ENCODE peak calls at places on chromosomes 1 and 21, in four cellular contexts. U is suprapubic skin, R is A549, Q is H1. F is an unnamed sample.

GRCh38 chr1:34711469-34711868 is 43.4 kb upstream of the GJB5 start:
- DNase-seq in Q (no peak), R (no peak), U (no peak), F (no peak)

GRCh38 chr1:85584923-85585322 is 4.4 kb downstream of the CCN1 start:
- DNase-seq in U (no peak), R (no peak), Q (peak), F (no peak)

GRCh38 chr1:225389850-225390249 is 38.0 kb downstream of the LBR start:
- DNase-seq in U (no peak), Q (no peak), R (no peak), F (no peak)

GRCh38 chr1:22500476-22500875 is 48.8 kb downstream of the ZBTB40 start:
- DNase-seq in R (no peak), U (no peak), Q (no peak), F (no peak)

GRCh38 chr1:205301220-205301821 is 20.2 kb downstream of the NUAK2 start:
- DNase-seq in U (no peak), Q (peak), R (no peak), F (peak)

GRCh38 chr21:17931080-17931479 is 111.9 kb upstream of the C21orf91 start:
- DNase-seq in U (no peak), R (no peak), Q (no peak), F (no peak)

GRCh38 chr1:177185209-177185608 is 14.5 kb downstream of the BRINP2 start:
- DNase-seq in U (no peak), R (no peak), Q (peak), F (no peak)

GRCh38 chr21:25107708-25108107 is 499.6 kb downstream of the MRPL39 start:
- DNase-seq in R (no peak), Q (no peak), U (no peak), F (no peak)

GRCh38 chr1:113783254-113784103 is 24.2 kb upstream of the PHTF1 start:
- DNase-seq in R (no peak), U (no peak), Q (no peak), F (no peak)

GRCh38 chr1:39732730-39733129 is 6.0 kb upstream of the PPIE start:
- DNase-seq in Q (no peak), U (no peak), R (no peak), F (no peak)

GRCh38 chr21:42663860-42664535 is 10.6 kb downstream of the PDE9A start:
- DNase-seq in R (no peak), U (no peak), Q (no peak), F (no peak)

GRCh38 chr1:219542828-219543518 is 69.9 kb downstream of the ZC3H11B start:
- DNase-seq in U (no peak), Q (no peak), R (no peak), F (no peak)

GRCh38 chr1:86119214-86119764 is 37.3 kb downstream of the COL24A1 start:
- DNase-seq in Q (no peak), U (no peak), R (no peak), F (no peak)

GRCh38 chr1:21280011-21280471 is 10.2 kb downstream of the ECE1 start:
- DNase-seq in R (no peak), Q (no peak), U (no peak), F (no peak)

GRCh38 chr1:58900401-58900800 is 116.6 kb upstream of the JUN start:
- DNase-seq in Q (no peak), U (no peak), R (no peak), F (no peak)

GRCh38 chr21:25708467-25709065 is 26.1 kb downstream of the ATP5PF start:
- DNase-seq in U (no peak), Q (no peak), R (peak), F (no peak)

GRCh38 chr1:184354719-184355118 is 32.1 kb upstream of the C1orf21 start:
- DNase-seq in R (no peak), U (no peak), Q (no peak), F (no peak)

GRCh38 chr1:42734201-42735035 is 5.6 kb downstream of the CLDN19 start:
- DNase-seq in R (no peak), U (peak), Q (peak), F (no peak)

GRCh38 chr1:27007909-27008582 is 4.6 kb downstream of the TENT5B start:
- DNase-seq in U (no peak), R (no peak), Q (peak), F (no peak)

GRCh38 chr1:182003953-182004586 is 57.4 kb downstream of the ZNF648 start:
- DNase-seq in Q (no peak), R (no peak), U (no peak), F (no peak)

GRCh38 chr1:175597969-175598765 is 145.2 kb downstream of the TNR start:
- DNase-seq in U (no peak), R (no peak), Q (no peak), F (no peak)

GRCh38 chr1:184513421-184513820 is 126.6 kb downstream of the C1orf21 start:
- DNase-seq in U (no peak), R (no peak), Q (no peak), F (no peak)

GRCh38 chr1:116693759-116694482 is 26.4 kb upstream of the IGSF3 start:
- DNase-seq in U (no peak), Q (no peak), R (no peak), F (no peak)

GRCh38 chr1:190258003-190258402 is 219.7 kb downstream of the BRINP3 start:
- DNase-seq in R (no peak), Q (no peak), U (no peak), F (no peak)

GRCh38 chr1:26538480-26539412 is 9.2 kb downstream of the RPS6KA1 start:
- DNase-seq in R (peak), Q (peak), U (no peak), F (no peak)

GRCh38 chr1:109392788-109393580 is 4.7 kb downstream of the SORT1 start:
- DNase-seq in U (no peak), R (no peak), Q (no peak), F (no peak)

GRCh38 chr1:228343211-228343661 is 63.4 kb downstream of the TRIM11 start:
- DNase-seq in R (no peak), Q (peak), U (no peak), F (peak)

GRCh38 chr1:85502625-85503083 is 37.7 kb upstream of the DDAH1 start:
- DNase-seq in R (peak), Q (peak), U (no peak), F (peak)

GRCh38 chr1:234208791-234209190 is 164.5 kb upstream of the COA6 start:
- DNase-seq in U (no peak), R (no peak), Q (no peak), F (no peak)

GRCh38 chr21:32329331-32329730 is 30.7 kb downstream of the MRAP start:
- DNase-seq in R (no peak), U (no peak), Q (no peak), F (peak)

GRCh38 chr1:6105218-6105679 is 59.6 kb downstream of the KCNAB2 start:
- DNase-seq in U (no peak), Q (no peak), R (no peak), F (no peak)

GRCh38 chr1:230084408-230085177 is 17.6 kb downstream of the GALNT2 start:
- DNase-seq in R (peak), Q (no peak), U (no peak), F (peak)

GRCh38 chr21:42756580-42757250 is 103.3 kb downstream of the PDE9A start:
- DNase-seq in U (no peak), R (no peak), Q (no peak), F (no peak)

GRCh38 chr21:27423906-27424595 is 457.2 kb upstream of the ADAMTS5 start:
- DNase-seq in Q (no peak), U (no peak), R (no peak), F (no peak)

GRCh38 chr1:46204406-46204742 is 1.2 kb downstream of the LURAP1 start:
- DNase-seq in R (no peak), U (no peak), Q (no peak), F (no peak)
- TF ChIP-seq POLR2A in R (no peak), U (no peak), Q (no peak), F (no peak)

GRCh38 chr1:178682429-178682828 is 42.6 kb upstream of the RALGPS2 start:
- DNase-seq in U (no peak), Q (no peak), R (no peak), F (no peak)
- TF ChIP-seq EP300 in U (no peak), Q (no peak), R (no peak), F (no peak)

GRCh38 chr1:180952657-180953013 is 39.9 kb downstream of the KIAA1614 start:
- DNase-seq in Q (no peak), R (no peak), U (no peak), F (no peak)

GRCh38 chr1:180953291-180953747 is 40.6 kb downstream of the KIAA1614 start:
- DNase-seq in R (no peak), Q (no peak), U (no peak), F (no peak)

GRCh38 chr1:180951881-180952656 is 39.4 kb downstream of the KIAA1614 start:
- DNase-seq in U (no peak), R (no peak), Q (no peak), F (no peak)

GRCh38 chr1:180954766-180955165 is 42.1 kb downstream of the KIAA1614 start:
- DNase-seq in U (peak), Q (no peak), R (no peak), F (no peak)

DNA sequence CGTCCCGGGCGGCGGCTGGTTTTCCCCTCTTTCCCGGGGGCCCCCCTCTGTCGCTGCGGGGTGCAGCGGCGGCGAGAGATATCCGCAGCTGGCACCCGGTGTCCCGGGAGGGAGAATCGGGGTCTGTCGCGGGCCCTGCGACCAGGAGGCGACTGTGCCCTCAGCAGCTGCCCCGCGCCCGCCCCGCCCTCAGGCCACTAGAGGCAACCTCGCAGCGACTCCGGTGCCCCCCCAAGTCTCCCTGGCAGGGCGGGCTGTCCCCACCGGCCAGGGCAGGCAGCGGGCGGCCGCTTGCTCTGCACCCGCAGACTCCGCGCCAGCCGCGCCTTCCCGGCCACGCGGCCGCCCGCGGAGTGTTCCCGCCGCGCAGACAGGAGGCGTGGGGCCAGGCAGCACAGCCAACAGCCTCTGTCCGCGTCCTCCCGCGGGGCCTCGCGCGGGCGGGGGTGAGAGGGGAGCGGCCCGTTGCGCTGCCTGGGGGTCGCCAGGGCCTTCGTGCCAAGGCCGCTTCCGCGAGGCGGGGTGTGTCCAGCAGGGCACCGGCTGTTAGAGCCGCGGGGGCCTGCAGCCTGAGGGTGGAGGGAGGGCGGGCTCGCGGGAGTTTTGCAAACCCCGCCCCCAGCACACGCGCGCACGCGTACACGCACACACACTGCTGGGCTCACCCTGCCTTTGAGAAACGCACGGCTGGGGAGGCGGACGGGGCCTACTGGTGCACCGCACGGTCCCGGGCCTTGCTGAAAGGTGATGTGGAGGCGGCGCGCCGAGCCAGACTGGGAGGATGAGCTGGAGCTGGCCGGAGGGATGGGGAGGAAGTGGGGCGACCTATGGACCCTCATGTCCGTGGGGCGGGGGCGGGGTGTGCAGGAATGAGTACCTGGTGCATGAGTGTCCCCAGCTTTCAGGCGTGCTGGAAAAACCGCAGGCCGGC is 41.4 kb downstream of the KIAA1614 start:
- DNase-seq in U (peak), Q (no peak), R (peak), F (peak)
- TF ChIP-seq CTCF in U (no peak), Q (no peak), R (no peak), F (no peak)

DNA sequence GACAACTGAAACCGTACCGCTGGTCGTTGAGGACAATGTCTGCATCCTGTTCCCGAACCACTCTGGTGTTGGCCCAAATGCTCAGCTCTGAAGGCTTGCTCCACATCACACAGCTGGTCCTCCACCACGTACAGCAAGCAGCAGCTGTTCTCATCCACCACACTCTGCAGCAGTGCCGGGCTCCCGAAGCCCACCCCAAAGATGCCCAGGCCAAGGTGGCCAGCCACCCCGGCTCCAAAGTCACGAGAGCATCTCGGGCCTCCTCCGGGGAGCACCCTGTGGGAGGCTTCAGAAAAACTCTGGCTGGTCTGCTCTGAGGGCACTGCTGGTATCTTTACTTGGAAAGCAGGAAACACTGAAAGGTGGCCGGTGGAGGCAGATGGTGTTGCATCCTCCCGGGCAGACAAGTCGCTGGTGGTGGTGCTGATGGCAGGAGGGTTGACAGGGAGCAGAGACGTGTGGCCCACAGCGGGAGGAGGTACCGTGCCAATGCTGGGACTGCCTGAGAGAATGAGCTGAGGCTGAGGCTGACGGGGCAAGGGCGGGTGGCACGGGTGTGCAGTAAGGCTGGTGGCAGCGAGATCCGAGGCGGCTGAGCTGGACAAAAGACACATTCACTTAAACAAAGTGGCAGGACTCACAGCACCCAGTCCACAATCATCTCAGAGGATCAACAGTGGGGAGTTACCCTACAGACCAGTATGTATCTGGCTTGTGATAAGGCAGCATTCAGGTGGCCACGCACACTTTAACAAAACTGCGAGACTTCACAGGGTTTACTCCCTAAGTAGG is 6.5 kb upstream of the CCDC27 start:
- DNase-seq in Q (no peak), U (peak), R (no peak), F (peak)
- TF ChIP-seq POLR2A in Q (no peak), U (no peak), R (no peak), F (no peak)

GRCh38 chr1:8051650-8052049 is 25.5 kb upstream of the ERRFI1 start:
- DNase-seq in Q (no peak), U (no peak), R (no peak), F (no peak)
- TF ChIP-seq EP300 in Q (no peak), U (no peak), R (no peak), F (no peak)

DNA sequence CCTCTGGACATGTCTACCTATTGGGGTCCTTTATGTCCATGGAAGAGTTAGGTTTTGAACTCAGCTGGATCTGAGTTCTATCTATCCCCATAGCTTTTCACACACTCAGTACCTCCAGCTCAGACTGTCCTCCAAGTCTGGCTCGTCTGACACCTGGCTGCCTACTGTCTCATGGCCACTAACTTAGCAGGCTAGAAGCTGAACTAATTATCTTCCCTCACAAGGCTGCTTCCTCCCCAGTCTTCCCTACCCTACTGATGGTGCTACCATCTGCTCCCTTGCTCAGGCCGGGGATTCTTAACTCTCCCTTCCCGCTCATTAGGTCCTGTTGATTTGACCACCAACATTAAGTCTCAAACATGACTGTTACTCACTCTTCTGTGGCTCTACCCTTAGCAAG is 13.4 kb downstream of the VANGL2 start:
- DNase-seq in U (no peak), Q (no peak), R (no peak), F (no peak)
- TF ChIP-seq CTCF in U (no peak), Q (no peak), R (no peak), F (no peak)

DNA sequence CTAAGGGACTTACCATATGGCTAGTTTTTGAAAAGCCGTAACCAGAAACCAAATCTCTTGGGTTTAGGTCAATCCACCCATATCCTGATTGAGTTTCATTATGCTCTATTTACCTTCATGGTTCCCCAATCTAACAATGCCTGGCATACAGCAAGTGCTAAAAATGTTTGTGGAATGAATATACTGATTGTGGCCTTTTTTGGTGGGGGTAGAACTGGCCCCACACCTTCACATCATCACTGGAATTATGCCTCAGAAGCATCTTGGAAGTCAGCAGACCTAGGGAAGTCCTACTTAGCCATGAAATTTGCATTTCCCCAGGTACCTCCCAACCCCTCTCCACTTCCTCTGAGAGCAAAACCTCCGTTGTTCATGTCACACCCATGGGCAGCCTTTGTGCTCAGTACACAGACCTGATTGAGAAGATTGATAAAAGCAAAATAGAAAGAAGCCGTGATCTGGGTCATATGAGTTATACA is 17.8 kb upstream of the SLAMF1 start:
- DNase-seq in U (no peak), Q (no peak), R (no peak), F (no peak)
- TF ChIP-seq POLR2A in U (no peak), Q (no peak), R (no peak), F (no peak)